ENCODE peak calls at places on chromosomes 4 and X, in six cellular contexts. R is pancreas; O is PC-3; D is colonic mucosa; B is epithelial cell of esophagus; S is effector memory CD4-positive, alpha-beta T cell. W is an unnamed sample.
A peak's percentile ranks its signal among the peaks of the same experiment; 100 is the strongest.

GRCh38 chr4:186643501-186644315 is 79.9 kb downstream of the FAT1 start:
- DNase-seq in O (peak; percentile 83), R (no peak), S (no peak), D (no peak), B (peak; percentile 83), W (no peak)

GRCh38 chrX:124502599-124502998 is 156.2 kb downstream of the SH2D1A start:
- DNase-seq in O (no peak), B (no peak), D (no peak), S (no peak), R (no peak), W (no peak)

GRCh38 chrX:47232803-47233332 is at the start of gene USP11:
- DNase-seq in O (peak; percentile 17), R (peak; percentile 34), S (no peak), D (no peak), B (no peak), W (peak; percentile 53)

GRCh38 chr4:55172694-55173287 is 47.4 kb upstream of the KDR start:
- DNase-seq in O (peak; percentile 87), D (no peak), B (peak; percentile 59), R (no peak), S (no peak), W (no peak)

GRCh38 chrX:101040197-101040596 is 11.7 kb downstream of the TRMT2B start:
- DNase-seq in O (no peak), B (no peak), D (no peak), S (no peak), R (no peak), W (no peak)

GRCh38 chrX:130086414-130087207 is 23.7 kb downstream of the ELF4 start:
- DNase-seq in S (peak; percentile 47), R (no peak), O (no peak), D (no peak), B (no peak), W (peak; percentile 79)

GRCh38 chrX:125404667-125405160 is 85.0 kb downstream of the TEX13C start:
- DNase-seq in D (no peak), B (no peak), O (no peak), R (no peak), S (no peak), W (no peak)

GRCh38 chr4:170990989-170991589 is 822.1 kb upstream of the GALNTL6 start:
- DNase-seq in B (peak; percentile 54), R (peak; percentile 18), S (no peak), D (no peak), O (peak; percentile 44), W (no peak)

GRCh38 chr4:108834787-108835384 is 72.0 kb upstream of the ETNPPL start:
- DNase-seq in O (peak; percentile 55), R (no peak), D (no peak), B (peak; percentile 67), S (no peak), W (no peak)

GRCh38 chrX:115503099-115503498 is 57.9 kb upstream of the PLS3 start:
- DNase-seq in D (no peak), R (no peak), S (no peak), B (no peak), O (no peak), W (no peak)

GRCh38 chr4:7422098-7422897 is 12.4 kb downstream of the PSAPL1 start:
- DNase-seq in B (no peak), R (no peak), O (no peak), D (no peak), S (no peak), W (no peak)

GRCh38 chr4:13963601-13964000 is 336.1 kb upstream of the BOD1L1 start:
- DNase-seq in D (no peak), B (no peak), S (no peak), R (no peak), O (no peak), W (no peak)

GRCh38 chrX:16699389-16699788 is 13.1 kb downstream of the CTPS2 start:
- DNase-seq in D (no peak), O (no peak), S (no peak), B (no peak), R (no peak), W (no peak)

GRCh38 chr4:38675167-38676121 is 11.4 kb downstream of the KLF3 start:
- DNase-seq in B (peak; percentile 81), O (peak; percentile 87), R (peak; percentile 62), S (peak; percentile 65), D (peak; percentile 93), W (peak; percentile 74)

GRCh38 chr4:179803857-179804256 is 2361.6 kb upstream of the AGA start:
- DNase-seq in D (no peak), R (no peak), O (peak; percentile 28), B (peak; percentile 4), S (no peak), W (no peak)

GRCh38 chr4:173534439-173534838 is 4.4 kb upstream of the HAND2 start:
- DNase-seq in S (no peak), O (no peak), B (no peak), D (no peak), R (no peak), W (no peak)
- H3K4me3 ChIP-seq in S (no peak overlapping the region), O (no peak overlapping the region), B (no peak overlapping the region), D (no peak overlapping the region), R (no peak overlapping the region), W (no peak overlapping the region)

GRCh38 chr4:113701156-113701555 is 60.4 kb downstream of the CAMK2D start:
- DNase-seq in R (no peak), S (no peak), D (no peak), B (no peak), O (no peak), W (no peak)
- H3K4me3 ChIP-seq in R (no peak overlapping the region), S (no peak overlapping the region), D (no peak overlapping the region), B (no peak overlapping the region), O (no peak overlapping the region), W (no peak overlapping the region)

GRCh38 chr4:98470366-98470765 is 188.0 kb downstream of the TSPAN5 start:
- DNase-seq in S (no peak), O (no peak), R (no peak), B (no peak), D (no peak), W (no peak)

GRCh38 chr4:98469776-98470175 is 188.6 kb downstream of the TSPAN5 start:
- DNase-seq in O (no peak), B (no peak), S (no peak), D (no peak), R (no peak), W (no peak)

GRCh38 chr4:98466868-98467599 is 191.4 kb downstream of the TSPAN5 start:
- DNase-seq in R (no peak), B (peak; percentile 58), S (no peak), O (peak; percentile 43), D (no peak), W (no peak)

GRCh38 chr4:98468744-98469143 is 189.7 kb downstream of the TSPAN5 start:
- DNase-seq in D (no peak), B (no peak), O (no peak), S (no peak), R (no peak), W (no peak)

DNA sequence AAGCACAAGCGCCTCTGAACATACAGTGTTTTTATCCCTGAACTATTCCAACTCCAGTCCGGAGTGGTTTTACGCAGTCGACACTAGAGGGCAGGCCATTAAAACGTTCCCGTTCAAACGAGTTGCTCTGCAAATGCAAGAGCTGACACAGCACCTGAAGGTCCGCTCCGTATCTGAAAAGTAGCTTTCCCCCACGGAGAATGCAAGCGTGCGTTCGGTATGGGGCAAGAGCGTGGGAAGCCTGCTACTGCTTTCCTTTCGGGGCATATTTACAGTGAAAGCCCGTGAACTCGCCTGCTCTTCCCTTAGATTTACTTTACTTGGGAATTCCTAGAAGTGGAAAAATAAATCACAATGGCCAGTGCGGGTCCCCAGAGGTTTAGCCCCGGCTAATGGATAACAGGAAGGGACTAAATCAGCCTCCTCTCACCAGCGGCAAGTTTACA is 190.8 kb downstream of the TSPAN5 start:
- DNase-seq in O (peak; percentile 90), B (peak; percentile 92), R (peak; percentile 66), D (peak; percentile 80), S (peak; percentile 40), W (peak; percentile 65)
- H3K4me3 ChIP-seq in O (peak overlapping the region; percentile 64), B (peak overlapping the region; percentile 50), R (peak overlapping the region; percentile 40), D (peak overlapping the region; percentile 19), S (peak overlapping the region; percentile 27), W (peak overlapping the region; percentile 11)

GRCh38 chr4:25320374-25321172 is 8.0 kb downstream of the ZCCHC4 start:
- DNase-seq in S (no peak), O (peak; percentile 80), D (no peak), B (peak; percentile 91), R (no peak), W (no peak)
- H3K4me3 ChIP-seq in S (no peak overlapping the region), O (peak overlapping the region; percentile 46), D (no peak overlapping the region), B (no peak overlapping the region), R (no peak overlapping the region), W (no peak overlapping the region)

DNA sequence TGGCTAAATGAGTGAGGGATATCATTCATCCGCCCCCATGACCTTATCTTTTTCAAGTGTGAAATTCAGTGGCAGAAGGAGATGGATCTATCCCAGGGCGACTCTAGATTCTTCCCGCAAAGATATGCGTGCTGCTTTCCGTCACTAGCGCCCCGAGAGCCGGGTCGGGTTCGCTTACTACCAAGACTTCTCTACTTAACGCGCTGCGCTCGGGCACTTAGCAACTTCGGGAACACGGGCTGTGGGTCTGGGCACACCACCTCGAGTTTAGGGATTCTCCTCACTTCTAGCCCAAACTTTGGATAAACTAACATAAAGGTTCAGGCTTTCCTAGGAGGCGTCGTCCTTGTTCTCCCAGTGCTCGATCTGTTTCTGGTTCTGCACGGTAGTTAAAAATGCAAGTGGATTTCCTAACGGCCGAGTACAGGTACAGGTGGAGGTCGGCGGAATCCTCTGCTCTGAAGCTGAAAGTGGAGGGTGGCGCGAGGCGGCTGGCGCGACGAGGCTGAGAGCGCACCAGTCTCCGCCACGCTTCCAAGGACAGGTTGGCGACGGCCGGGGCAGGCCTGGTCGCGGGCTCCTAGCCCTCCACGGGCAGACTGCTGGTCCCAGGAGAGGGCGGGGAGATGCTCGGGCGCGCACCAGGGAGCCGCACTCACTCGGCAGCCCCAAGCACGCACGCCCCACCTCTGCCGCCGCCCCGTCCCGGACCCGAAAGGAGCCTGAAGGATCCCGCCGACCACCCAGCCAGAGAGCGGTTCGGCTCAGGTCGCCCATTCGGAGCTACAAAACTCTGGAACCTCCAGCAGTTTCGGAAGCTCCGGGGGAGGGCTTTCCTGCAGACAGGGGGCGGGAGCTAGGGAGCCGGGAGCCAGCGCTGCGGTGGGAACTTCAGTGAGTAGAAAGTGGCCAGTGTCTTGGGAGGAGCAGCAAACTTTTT is 100.8 kb upstream of the TENM3 start:
- DNase-seq in S (no peak), B (peak; percentile 44), D (no peak), O (no peak), R (no peak), W (no peak)
- H3K4me3 ChIP-seq in S (no peak overlapping the region), B (peak overlapping the region; percentile 61), D (peak overlapping the region; percentile 42), O (no peak overlapping the region), R (peak overlapping the region; percentile 62), W (no peak overlapping the region)